ENCODE peak calls at places on chromosomes 13 and 19, in four cellular contexts. B is GM12891, X is DMS79, V is NCI-H748 treated with DMSO at 0.1 percent for 48 hours. M is an unnamed sample.
A peak's percentile ranks its signal among the peaks of the same experiment; 100 is the strongest.

GRCh38 chr13:102879793-102880499 is 34.1 kb downstream of the ERCC5 start:
- DNase-seq in B (no peak), X (no peak), V (no peak), M (no peak)

GRCh38 chr13:54226866-54227265 is 1198.3 kb downstream of the OLFM4 start:
- DNase-seq in X (no peak), B (no peak), V (no peak), M (no peak)

GRCh38 chr13:31504918-31505317 is 234.4 kb upstream of the RXFP2 start:
- DNase-seq in B (no peak), X (no peak), V (no peak), M (no peak)

GRCh38 chr19:5054551-5055456 is 85.9 kb downstream of the KDM4B start:
- DNase-seq in B (no peak), V (no peak), X (no peak), M (no peak)

GRCh38 chr19:53195265-53195879 is 2.2 kb upstream of the ZNF665 start:
- DNase-seq in B (peak; percentile 43), X (peak; percentile 74), V (peak; percentile 96), M (peak; percentile 66)

GRCh38 chr19:12983561-12984142 is 11.6 kb upstream of the NFIX start:
- DNase-seq in X (peak; percentile 44), B (peak; percentile 90), V (peak; percentile 35), M (peak; percentile 77)

GRCh38 chr19:38180071-38180470 is 44.0 kb downstream of the DPF1 start:
- DNase-seq in V (no peak), B (no peak), X (no peak), M (no peak)

GRCh38 chr19:48539503-48540096 is 12.4 kb upstream of the SULT2B1 start:
- DNase-seq in B (no peak), V (peak; percentile 99), X (peak; percentile 89), M (no peak)

GRCh38 chr13:29706923-29707322 is 111.4 kb upstream of the SLC7A1 start:
- DNase-seq in B (no peak), X (no peak), V (no peak), M (no peak)

GRCh38 chr19:46442808-46443450 is 14.2 kb upstream of the PNMA8C start:
- DNase-seq in X (no peak), B (no peak), V (no peak), M (no peak)

GRCh38 chr19:38152461-38153379 is 71.3 kb downstream of the DPF1 start:
- DNase-seq in B (no peak), V (no peak), X (no peak), M (no peak)

GRCh38 chr13:30159446-30159839 is 147.9 kb downstream of the KATNAL1 start:
- DNase-seq in B (no peak), V (no peak), X (no peak), M (no peak)

GRCh38 chr13:24923305-24923640 is 159.3 kb downstream of the RNF17 start:
- DNase-seq in V (peak; percentile 85), B (peak; percentile 20), X (no peak), M (no peak)

GRCh38 chr13:58949646-58950045 is 1214.1 kb downstream of the DIAPH3 start:
- DNase-seq in V (no peak), X (no peak), B (no peak), M (no peak)

GRCh38 chr13:25037057-25037813 is 58.7 kb upstream of the PABPC3 start:
- DNase-seq in B (no peak), X (no peak), V (peak; percentile 75), M (peak; percentile 42)

GRCh38 chr19:18415177-18415867 is 3.9 kb upstream of the SSBP4 start:
- DNase-seq in B (no peak), V (no peak), X (no peak), M (no peak)

GRCh38 chr19:53980553-53981407 is 10.7 kb upstream of the CACNG6 start:
- DNase-seq in B (no peak), V (no peak), X (no peak), M (no peak)

GRCh38 chr19:11971045-11971444 is 6.2 kb downstream of the ZNF763 start:
- DNase-seq in X (no peak), V (no peak), B (no peak), M (no peak)

GRCh38 chr19:38888876-38889275 is 10.5 kb downstream of the SIRT2 start:
- DNase-seq in X (no peak), V (no peak), B (no peak), M (no peak)

GRCh38 chr19:51660975-51661600 is 14.5 kb upstream of the SIGLEC14 start:
- DNase-seq in X (peak; percentile 47), V (peak; percentile 20), B (no peak), M (peak; percentile 26)

GRCh38 chr13:49731766-49732165 is 40.5 kb upstream of the EBPL start:
- DNase-seq in X (no peak), B (no peak), V (no peak), M (no peak)

GRCh38 chr19:17517898-17518297 is 6.4 kb downstream of the PGLS start:
- DNase-seq in B (no peak), X (no peak), V (no peak), M (no peak)

M was measured in activated T-helper 2 cell treated with anti-CD3 and anti-CD28 coated beads, Interferon-gamma antibody, Interleukin-2, Interleukin-4, amounts not matched to agents 10 μg/mL and 5 μg/mL and 100 μg/mL, durations not matched to agents 14 hours and 24 hours and 36 hours.